ENCODE peak calls at places on chromosome 20, in seven cellular contexts. One of them, this sample, is unnamed.

GRCh38 chr20:35048739-35049138 is 43.9 kb downstream of the TRPC4AP start:
- DNase-seq in activated T-cell treated with anti-CD3 and anti-CD28 coated beads for 48 hours: no peak
- DNase-seq in NCI-H1105: no peak
- DNase-seq in NCI-H446: no peak
- DNase-seq in stimulated activated CD4-positive, alpha-beta T cell treated with anti-CD3 and anti-CD28 coated beads, Interleukin-1b, Interleukin-23, amount 100 ng/mL, for 48 hours: no peak
- DNase-seq in kidney: no peak
- DNase-seq in psoas muscle: no peak
- DNase-seq in this sample: no peak

GRCh38 chr20:23325107-23325506 is 25.5 kb upstream of the NXT1 start:
- DNase-seq in activated T-cell treated with anti-CD3 and anti-CD28 coated beads for 48 hours: no peak
- DNase-seq in NCI-H1105: no peak
- DNase-seq in NCI-H446: no peak
- DNase-seq in stimulated activated CD4-positive, alpha-beta T cell treated with anti-CD3 and anti-CD28 coated beads, Interleukin-1b, Interleukin-23, amount 100 ng/mL, for 48 hours: no peak
- DNase-seq in kidney: no peak
- DNase-seq in psoas muscle: no peak
- DNase-seq in this sample: no peak

GRCh38 chr20:2871111-2871465 is 2.2 kb upstream of the PTPRA start:
- DNase-seq in activated T-cell treated with anti-CD3 and anti-CD28 coated beads for 48 hours: no peak
- DNase-seq in NCI-H1105: no peak
- DNase-seq in NCI-H446: no peak
- DNase-seq in stimulated activated CD4-positive, alpha-beta T cell treated with anti-CD3 and anti-CD28 coated beads, Interleukin-1b, Interleukin-23, amount 100 ng/mL, for 48 hours: no peak
- DNase-seq in kidney: no peak
- DNase-seq in psoas muscle: no peak
- DNase-seq in this sample: no peak

GRCh38 chr20:45445805-45446562 is 23.6 kb upstream of the WFDC2 start:
- DNase-seq in activated T-cell treated with anti-CD3 and anti-CD28 coated beads for 48 hours: peak
- DNase-seq in NCI-H1105: no peak
- DNase-seq in NCI-H446: peak
- DNase-seq in stimulated activated CD4-positive, alpha-beta T cell treated with anti-CD3 and anti-CD28 coated beads, Interleukin-1b, Interleukin-23, amount 100 ng/mL, for 48 hours: peak
- DNase-seq in kidney: no peak
- DNase-seq in psoas muscle: no peak
- DNase-seq in this sample: peak

GRCh38 chr20:52103469-52103910 is 88.1 kb downstream of the ZFP64 start:
- DNase-seq in activated T-cell treated with anti-CD3 and anti-CD28 coated beads for 48 hours: peak
- DNase-seq in NCI-H1105: no peak
- DNase-seq in NCI-H446: no peak
- DNase-seq in stimulated activated CD4-positive, alpha-beta T cell treated with anti-CD3 and anti-CD28 coated beads, Interleukin-1b, Interleukin-23, amount 100 ng/mL, for 48 hours: no peak
- DNase-seq in kidney: no peak
- DNase-seq in psoas muscle: no peak
- DNase-seq in this sample: no peak

GRCh38 chr20:63567132-63567381 is 7.0 kb downstream of the HELZ2 start:
- DNase-seq in activated T-cell treated with anti-CD3 and anti-CD28 coated beads for 48 hours: no peak
- DNase-seq in NCI-H1105: no peak
- DNase-seq in NCI-H446: no peak
- DNase-seq in stimulated activated CD4-positive, alpha-beta T cell treated with anti-CD3 and anti-CD28 coated beads, Interleukin-1b, Interleukin-23, amount 100 ng/mL, for 48 hours: no peak
- DNase-seq in kidney: no peak
- DNase-seq in psoas muscle: no peak
- DNase-seq in this sample: no peak

GRCh38 chr20:58677205-58677604 is 15.4 kb upstream of the NPEPL1 start:
- DNase-seq in activated T-cell treated with anti-CD3 and anti-CD28 coated beads for 48 hours: no peak
- DNase-seq in NCI-H1105: no peak
- DNase-seq in NCI-H446: no peak
- DNase-seq in stimulated activated CD4-positive, alpha-beta T cell treated with anti-CD3 and anti-CD28 coated beads, Interleukin-1b, Interleukin-23, amount 100 ng/mL, for 48 hours: no peak
- DNase-seq in kidney: no peak
- DNase-seq in psoas muscle: no peak
- DNase-seq in this sample: peak

GRCh38 chr20:11329271-11329670 is 588.4 kb upstream of the BTBD3 start:
- DNase-seq in activated T-cell treated with anti-CD3 and anti-CD28 coated beads for 48 hours: no peak
- DNase-seq in NCI-H1105: no peak
- DNase-seq in NCI-H446: no peak
- DNase-seq in stimulated activated CD4-positive, alpha-beta T cell treated with anti-CD3 and anti-CD28 coated beads, Interleukin-1b, Interleukin-23, amount 100 ng/mL, for 48 hours: no peak
- DNase-seq in kidney: no peak
- DNase-seq in psoas muscle: no peak
- DNase-seq in this sample: peak

GRCh38 chr20:7790189-7790588 is 150.1 kb downstream of the HAO1 start:
- DNase-seq in activated T-cell treated with anti-CD3 and anti-CD28 coated beads for 48 hours: no peak
- DNase-seq in NCI-H1105: no peak
- DNase-seq in NCI-H446: peak
- DNase-seq in stimulated activated CD4-positive, alpha-beta T cell treated with anti-CD3 and anti-CD28 coated beads, Interleukin-1b, Interleukin-23, amount 100 ng/mL, for 48 hours: no peak
- DNase-seq in kidney: no peak
- DNase-seq in psoas muscle: no peak
- DNase-seq in this sample: no peak

GRCh38 chr20:32680544-32681174 is 6.9 kb upstream of the C20orf203 start:
- DNase-seq in activated T-cell treated with anti-CD3 and anti-CD28 coated beads for 48 hours: no peak
- DNase-seq in NCI-H1105: no peak
- DNase-seq in NCI-H446: no peak
- DNase-seq in stimulated activated CD4-positive, alpha-beta T cell treated with anti-CD3 and anti-CD28 coated beads, Interleukin-1b, Interleukin-23, amount 100 ng/mL, for 48 hours: no peak
- DNase-seq in kidney: peak
- DNase-seq in psoas muscle: no peak
- DNase-seq in this sample: no peak

GRCh38 chr20:47878601-47879004 is 93.3 kb upstream of the SULF2 start:
- DNase-seq in activated T-cell treated with anti-CD3 and anti-CD28 coated beads for 48 hours: no peak
- DNase-seq in NCI-H1105: no peak
- DNase-seq in NCI-H446: no peak
- DNase-seq in stimulated activated CD4-positive, alpha-beta T cell treated with anti-CD3 and anti-CD28 coated beads, Interleukin-1b, Interleukin-23, amount 100 ng/mL, for 48 hours: no peak
- DNase-seq in kidney: no peak
- DNase-seq in psoas muscle: no peak
- DNase-seq in this sample: no peak

GRCh38 chr20:13526551-13526950 is 112.2 kb downstream of the TASP1 start:
- DNase-seq in activated T-cell treated with anti-CD3 and anti-CD28 coated beads for 48 hours: no peak
- DNase-seq in NCI-H1105: no peak
- DNase-seq in NCI-H446: no peak
- DNase-seq in stimulated activated CD4-positive, alpha-beta T cell treated with anti-CD3 and anti-CD28 coated beads, Interleukin-1b, Interleukin-23, amount 100 ng/mL, for 48 hours: no peak
- DNase-seq in kidney: no peak
- DNase-seq in psoas muscle: no peak
- DNase-seq in this sample: no peak